ENCODE peak calls at places on chromosomes 13 and 19, in ten cellular contexts. One of them, this sample, is unnamed.

GRCh38 chr19:19134687-19135158 is 3.6 kb downstream of the TMEM161A start:
- DNase-seq in HFFc6: no peak
- DNase-seq in activated naive CD8-positive, alpha-beta T cell treated with anti-CD3 and anti-CD28 coated beads, Interleukin-2, amount 50 U/mL, for 16 hours: peak
- DNase-seq in stimulated activated CD8-positive, alpha-beta memory T cell treated with anti-CD3 and anti-CD28 coated beads, Interleukin-7, amount 100 ng/mL, for 1 hour: no peak
- DNase-seq in activated CD8-positive, alpha-beta memory T cell treated with anti-CD3 and anti-CD28 coated beads for 24 hours: peak
- DNase-seq in tibial artery: no peak
- DNase-seq in cardiac septum: no peak
- DNase-seq in astrocyte: no peak
- DNase-seq in B cell: peak
- DNase-seq in activated CD4-positive, alpha-beta T cell treated with anti-CD3 and anti-CD28 coated beads, Interleukin-2, amount 50 U/mL, for 48 hours: peak
- DNase-seq in this sample: no peak

GRCh38 chr19:1590641-1591397 is 1.8 kb downstream of the MBD3 start:
- DNase-seq in activated naive CD8-positive, alpha-beta T cell treated with anti-CD3 and anti-CD28 coated beads, Interleukin-2, amount 50 U/mL, for 16 hours: no peak
- DNase-seq in tibial artery: no peak
- DNase-seq in activated CD8-positive, alpha-beta memory T cell treated with anti-CD3 and anti-CD28 coated beads for 24 hours: peak
- DNase-seq in cardiac septum: no peak
- DNase-seq in astrocyte: no peak
- DNase-seq in activated CD4-positive, alpha-beta T cell treated with anti-CD3 and anti-CD28 coated beads, Interleukin-2, amount 50 U/mL, for 48 hours: peak
- DNase-seq in B cell: peak
- DNase-seq in HFFc6: no peak
- DNase-seq in stimulated activated CD8-positive, alpha-beta memory T cell treated with anti-CD3 and anti-CD28 coated beads, Interleukin-7, amount 100 ng/mL, for 1 hour: no peak
- DNase-seq in this sample: peak

GRCh38 chr19:49570138-49570856 is 10.1 kb downstream of the NOSIP start:
- DNase-seq in activated CD8-positive, alpha-beta memory T cell treated with anti-CD3 and anti-CD28 coated beads for 24 hours: no peak
- DNase-seq in stimulated activated CD8-positive, alpha-beta memory T cell treated with anti-CD3 and anti-CD28 coated beads, Interleukin-7, amount 100 ng/mL, for 1 hour: no peak
- DNase-seq in HFFc6: peak
- DNase-seq in activated naive CD8-positive, alpha-beta T cell treated with anti-CD3 and anti-CD28 coated beads, Interleukin-2, amount 50 U/mL, for 16 hours: no peak
- DNase-seq in B cell: peak
- DNase-seq in activated CD4-positive, alpha-beta T cell treated with anti-CD3 and anti-CD28 coated beads, Interleukin-2, amount 50 U/mL, for 48 hours: no peak
- DNase-seq in cardiac septum: no peak
- DNase-seq in astrocyte: peak
- DNase-seq in tibial artery: no peak
- DNase-seq in this sample: peak

GRCh38 chr19:12865746-12866415 is 15.4 kb downstream of the DNASE2 start:
- DNase-seq in B cell: no peak
- DNase-seq in cardiac septum: no peak
- DNase-seq in activated naive CD8-positive, alpha-beta T cell treated with anti-CD3 and anti-CD28 coated beads, Interleukin-2, amount 50 U/mL, for 16 hours: no peak
- DNase-seq in tibial artery: no peak
- DNase-seq in stimulated activated CD8-positive, alpha-beta memory T cell treated with anti-CD3 and anti-CD28 coated beads, Interleukin-7, amount 100 ng/mL, for 1 hour: no peak
- DNase-seq in activated CD8-positive, alpha-beta memory T cell treated with anti-CD3 and anti-CD28 coated beads for 24 hours: no peak
- DNase-seq in activated CD4-positive, alpha-beta T cell treated with anti-CD3 and anti-CD28 coated beads, Interleukin-2, amount 50 U/mL, for 48 hours: no peak
- DNase-seq in HFFc6: no peak
- DNase-seq in astrocyte: no peak
- DNase-seq in this sample: no peak

GRCh38 chr19:58055483-58055874 is 3.6 kb upstream of the ZNF135 start:
- DNase-seq in B cell: no peak
- DNase-seq in HFFc6: no peak
- DNase-seq in stimulated activated CD8-positive, alpha-beta memory T cell treated with anti-CD3 and anti-CD28 coated beads, Interleukin-7, amount 100 ng/mL, for 1 hour: no peak
- DNase-seq in cardiac septum: no peak
- DNase-seq in tibial artery: no peak
- DNase-seq in activated CD8-positive, alpha-beta memory T cell treated with anti-CD3 and anti-CD28 coated beads for 24 hours: no peak
- DNase-seq in activated CD4-positive, alpha-beta T cell treated with anti-CD3 and anti-CD28 coated beads, Interleukin-2, amount 50 U/mL, for 48 hours: no peak
- DNase-seq in astrocyte: no peak
- DNase-seq in activated naive CD8-positive, alpha-beta T cell treated with anti-CD3 and anti-CD28 coated beads, Interleukin-2, amount 50 U/mL, for 16 hours: no peak
- DNase-seq in this sample: no peak

GRCh38 chr19:10922638-10923014 is 5.8 kb downstream of the YIPF2 start:
- DNase-seq in HFFc6: no peak
- DNase-seq in stimulated activated CD8-positive, alpha-beta memory T cell treated with anti-CD3 and anti-CD28 coated beads, Interleukin-7, amount 100 ng/mL, for 1 hour: no peak
- DNase-seq in B cell: no peak
- DNase-seq in activated CD8-positive, alpha-beta memory T cell treated with anti-CD3 and anti-CD28 coated beads for 24 hours: no peak
- DNase-seq in astrocyte: no peak
- DNase-seq in activated naive CD8-positive, alpha-beta T cell treated with anti-CD3 and anti-CD28 coated beads, Interleukin-2, amount 50 U/mL, for 16 hours: no peak
- DNase-seq in activated CD4-positive, alpha-beta T cell treated with anti-CD3 and anti-CD28 coated beads, Interleukin-2, amount 50 U/mL, for 48 hours: no peak
- DNase-seq in tibial artery: no peak
- DNase-seq in cardiac septum: no peak
- DNase-seq in this sample: no peak

GRCh38 chr13:112712451-112712881 is 22.6 kb downstream of the ATP11A start:
- DNase-seq in activated naive CD8-positive, alpha-beta T cell treated with anti-CD3 and anti-CD28 coated beads, Interleukin-2, amount 50 U/mL, for 16 hours: no peak
- DNase-seq in stimulated activated CD8-positive, alpha-beta memory T cell treated with anti-CD3 and anti-CD28 coated beads, Interleukin-7, amount 100 ng/mL, for 1 hour: no peak
- DNase-seq in activated CD4-positive, alpha-beta T cell treated with anti-CD3 and anti-CD28 coated beads, Interleukin-2, amount 50 U/mL, for 48 hours: no peak
- DNase-seq in B cell: no peak
- DNase-seq in tibial artery: no peak
- DNase-seq in activated CD8-positive, alpha-beta memory T cell treated with anti-CD3 and anti-CD28 coated beads for 24 hours: no peak
- DNase-seq in astrocyte: no peak
- DNase-seq in cardiac septum: peak
- DNase-seq in HFFc6: no peak
- DNase-seq in this sample: no peak

GRCh38 chr13:58587183-58587582 is 955.6 kb downstream of the PCDH17 start:
- DNase-seq in tibial artery: no peak
- DNase-seq in activated naive CD8-positive, alpha-beta T cell treated with anti-CD3 and anti-CD28 coated beads, Interleukin-2, amount 50 U/mL, for 16 hours: no peak
- DNase-seq in astrocyte: no peak
- DNase-seq in cardiac septum: no peak
- DNase-seq in stimulated activated CD8-positive, alpha-beta memory T cell treated with anti-CD3 and anti-CD28 coated beads, Interleukin-7, amount 100 ng/mL, for 1 hour: no peak
- DNase-seq in B cell: no peak
- DNase-seq in activated CD4-positive, alpha-beta T cell treated with anti-CD3 and anti-CD28 coated beads, Interleukin-2, amount 50 U/mL, for 48 hours: no peak
- DNase-seq in HFFc6: no peak
- DNase-seq in activated CD8-positive, alpha-beta memory T cell treated with anti-CD3 and anti-CD28 coated beads for 24 hours: no peak
- DNase-seq in this sample: no peak

GRCh38 chr19:45125360-45125759 is 32.4 kb downstream of the PPP1R37 start:
- DNase-seq in astrocyte: no peak
- DNase-seq in activated naive CD8-positive, alpha-beta T cell treated with anti-CD3 and anti-CD28 coated beads, Interleukin-2, amount 50 U/mL, for 16 hours: no peak
- DNase-seq in activated CD8-positive, alpha-beta memory T cell treated with anti-CD3 and anti-CD28 coated beads for 24 hours: no peak
- DNase-seq in B cell: no peak
- DNase-seq in HFFc6: no peak
- DNase-seq in tibial artery: no peak
- DNase-seq in cardiac septum: no peak
- DNase-seq in stimulated activated CD8-positive, alpha-beta memory T cell treated with anti-CD3 and anti-CD28 coated beads, Interleukin-7, amount 100 ng/mL, for 1 hour: no peak
- DNase-seq in activated CD4-positive, alpha-beta T cell treated with anti-CD3 and anti-CD28 coated beads, Interleukin-2, amount 50 U/mL, for 48 hours: no peak
- DNase-seq in this sample: no peak

GRCh38 chr13:99203601-99204579 is 3.2 kb downstream of the UBAC2 start:
- DNase-seq in astrocyte: no peak
- DNase-seq in activated CD8-positive, alpha-beta memory T cell treated with anti-CD3 and anti-CD28 coated beads for 24 hours: peak
- DNase-seq in B cell: no peak
- DNase-seq in activated naive CD8-positive, alpha-beta T cell treated with anti-CD3 and anti-CD28 coated beads, Interleukin-2, amount 50 U/mL, for 16 hours: no peak
- DNase-seq in tibial artery: no peak
- DNase-seq in stimulated activated CD8-positive, alpha-beta memory T cell treated with anti-CD3 and anti-CD28 coated beads, Interleukin-7, amount 100 ng/mL, for 1 hour: no peak
- DNase-seq in cardiac septum: no peak
- DNase-seq in HFFc6: no peak
- DNase-seq in activated CD4-positive, alpha-beta T cell treated with anti-CD3 and anti-CD28 coated beads, Interleukin-2, amount 50 U/mL, for 48 hours: no peak
- DNase-seq in this sample: no peak

GRCh38 chr19:47404334-47405196 is 14.8 kb downstream of the MEIS3 start:
- DNase-seq in HFFc6: no peak
- DNase-seq in stimulated activated CD8-positive, alpha-beta memory T cell treated with anti-CD3 and anti-CD28 coated beads, Interleukin-7, amount 100 ng/mL, for 1 hour: no peak
- DNase-seq in activated CD4-positive, alpha-beta T cell treated with anti-CD3 and anti-CD28 coated beads, Interleukin-2, amount 50 U/mL, for 48 hours: no peak
- DNase-seq in astrocyte: no peak
- DNase-seq in activated naive CD8-positive, alpha-beta T cell treated with anti-CD3 and anti-CD28 coated beads, Interleukin-2, amount 50 U/mL, for 16 hours: no peak
- DNase-seq in activated CD8-positive, alpha-beta memory T cell treated with anti-CD3 and anti-CD28 coated beads for 24 hours: no peak
- DNase-seq in cardiac septum: no peak
- DNase-seq in B cell: no peak
- DNase-seq in tibial artery: no peak
- DNase-seq in this sample: no peak

GRCh38 chr13:113192902-113193301 is 15.6 kb downstream of the PCID2 start:
- DNase-seq in astrocyte: peak
- DNase-seq in activated CD8-positive, alpha-beta memory T cell treated with anti-CD3 and anti-CD28 coated beads for 24 hours: no peak
- DNase-seq in stimulated activated CD8-positive, alpha-beta memory T cell treated with anti-CD3 and anti-CD28 coated beads, Interleukin-7, amount 100 ng/mL, for 1 hour: no peak
- DNase-seq in activated naive CD8-positive, alpha-beta T cell treated with anti-CD3 and anti-CD28 coated beads, Interleukin-2, amount 50 U/mL, for 16 hours: no peak
- DNase-seq in HFFc6: peak
- DNase-seq in activated CD4-positive, alpha-beta T cell treated with anti-CD3 and anti-CD28 coated beads, Interleukin-2, amount 50 U/mL, for 48 hours: no peak
- DNase-seq in B cell: no peak
- DNase-seq in tibial artery: no peak
- DNase-seq in cardiac septum: no peak
- DNase-seq in this sample: peak

GRCh38 chr19:46862974-46863632 is 2.3 kb downstream of the ARHGAP35 start:
- DNase-seq in B cell: no peak
- DNase-seq in tibial artery: no peak
- DNase-seq in activated naive CD8-positive, alpha-beta T cell treated with anti-CD3 and anti-CD28 coated beads, Interleukin-2, amount 50 U/mL, for 16 hours: no peak
- DNase-seq in stimulated activated CD8-positive, alpha-beta memory T cell treated with anti-CD3 and anti-CD28 coated beads, Interleukin-7, amount 100 ng/mL, for 1 hour: no peak
- DNase-seq in astrocyte: no peak
- DNase-seq in activated CD8-positive, alpha-beta memory T cell treated with anti-CD3 and anti-CD28 coated beads for 24 hours: no peak
- DNase-seq in activated CD4-positive, alpha-beta T cell treated with anti-CD3 and anti-CD28 coated beads, Interleukin-2, amount 50 U/mL, for 48 hours: no peak
- DNase-seq in cardiac septum: no peak
- DNase-seq in HFFc6: no peak
- DNase-seq in this sample: peak

GRCh38 chr19:50896591-50897190 is 14.5 kb downstream of the KLK4 start:
- DNase-seq in stimulated activated CD8-positive, alpha-beta memory T cell treated with anti-CD3 and anti-CD28 coated beads, Interleukin-7, amount 100 ng/mL, for 1 hour: no peak
- DNase-seq in tibial artery: peak
- DNase-seq in activated CD4-positive, alpha-beta T cell treated with anti-CD3 and anti-CD28 coated beads, Interleukin-2, amount 50 U/mL, for 48 hours: no peak
- DNase-seq in B cell: peak
- DNase-seq in astrocyte: peak
- DNase-seq in activated naive CD8-positive, alpha-beta T cell treated with anti-CD3 and anti-CD28 coated beads, Interleukin-2, amount 50 U/mL, for 16 hours: no peak
- DNase-seq in HFFc6: peak
- DNase-seq in activated CD8-positive, alpha-beta memory T cell treated with anti-CD3 and anti-CD28 coated beads for 24 hours: no peak
- DNase-seq in cardiac septum: no peak
- DNase-seq in this sample: no peak

GRCh38 chr19:55115446-55116065 is 1.9 kb downstream of the PPP1R12C start:
- DNase-seq in activated CD8-positive, alpha-beta memory T cell treated with anti-CD3 and anti-CD28 coated beads for 24 hours: no peak
- DNase-seq in activated CD4-positive, alpha-beta T cell treated with anti-CD3 and anti-CD28 coated beads, Interleukin-2, amount 50 U/mL, for 48 hours: no peak
- DNase-seq in tibial artery: no peak
- DNase-seq in activated naive CD8-positive, alpha-beta T cell treated with anti-CD3 and anti-CD28 coated beads, Interleukin-2, amount 50 U/mL, for 16 hours: no peak
- DNase-seq in B cell: peak
- DNase-seq in astrocyte: peak
- DNase-seq in stimulated activated CD8-positive, alpha-beta memory T cell treated with anti-CD3 and anti-CD28 coated beads, Interleukin-7, amount 100 ng/mL, for 1 hour: no peak
- DNase-seq in cardiac septum: no peak
- DNase-seq in HFFc6: peak
- DNase-seq in this sample: no peak

GRCh38 chr19:19185853-19186728 is 5.9 kb downstream of the BORCS8 start:
- DNase-seq in B cell: peak
- DNase-seq in activated naive CD8-positive, alpha-beta T cell treated with anti-CD3 and anti-CD28 coated beads, Interleukin-2, amount 50 U/mL, for 16 hours: peak
- DNase-seq in astrocyte: peak
- DNase-seq in cardiac septum: no peak
- DNase-seq in HFFc6: peak
- DNase-seq in activated CD8-positive, alpha-beta memory T cell treated with anti-CD3 and anti-CD28 coated beads for 24 hours: peak
- DNase-seq in stimulated activated CD8-positive, alpha-beta memory T cell treated with anti-CD3 and anti-CD28 coated beads, Interleukin-7, amount 100 ng/mL, for 1 hour: peak
- DNase-seq in tibial artery: no peak
- DNase-seq in activated CD4-positive, alpha-beta T cell treated with anti-CD3 and anti-CD28 coated beads, Interleukin-2, amount 50 U/mL, for 48 hours: peak
- DNase-seq in this sample: peak

GRCh38 chr19:30314805-30315155 is 57.4 kb upstream of the ZNF536 start:
- DNase-seq in activated CD4-positive, alpha-beta T cell treated with anti-CD3 and anti-CD28 coated beads, Interleukin-2, amount 50 U/mL, for 48 hours: no peak
- DNase-seq in HFFc6: no peak
- DNase-seq in tibial artery: no peak
- DNase-seq in activated naive CD8-positive, alpha-beta T cell treated with anti-CD3 and anti-CD28 coated beads, Interleukin-2, amount 50 U/mL, for 16 hours: no peak
- DNase-seq in activated CD8-positive, alpha-beta memory T cell treated with anti-CD3 and anti-CD28 coated beads for 24 hours: no peak
- DNase-seq in cardiac septum: no peak
- DNase-seq in stimulated activated CD8-positive, alpha-beta memory T cell treated with anti-CD3 and anti-CD28 coated beads, Interleukin-7, amount 100 ng/mL, for 1 hour: no peak
- DNase-seq in B cell: no peak
- DNase-seq in astrocyte: no peak
- DNase-seq in this sample: no peak

GRCh38 chr13:24528816-24529398 is 16.3 kb upstream of the PARP4 start:
- DNase-seq in cardiac septum: no peak
- DNase-seq in tibial artery: no peak
- DNase-seq in activated naive CD8-positive, alpha-beta T cell treated with anti-CD3 and anti-CD28 coated beads, Interleukin-2, amount 50 U/mL, for 16 hours: no peak
- DNase-seq in activated CD8-positive, alpha-beta memory T cell treated with anti-CD3 and anti-CD28 coated beads for 24 hours: no peak
- DNase-seq in B cell: no peak
- DNase-seq in astrocyte: no peak
- DNase-seq in HFFc6: no peak
- DNase-seq in activated CD4-positive, alpha-beta T cell treated with anti-CD3 and anti-CD28 coated beads, Interleukin-2, amount 50 U/mL, for 48 hours: no peak
- DNase-seq in stimulated activated CD8-positive, alpha-beta memory T cell treated with anti-CD3 and anti-CD28 coated beads, Interleukin-7, amount 100 ng/mL, for 1 hour: no peak
- DNase-seq in this sample: no peak

GRCh38 chr13:99310382-99311031 is 3.3 kb upstream of the GPR183 start:
- DNase-seq in tibial artery: no peak
- DNase-seq in cardiac septum: no peak
- DNase-seq in HFFc6: peak
- DNase-seq in activated CD4-positive, alpha-beta T cell treated with anti-CD3 and anti-CD28 coated beads, Interleukin-2, amount 50 U/mL, for 48 hours: no peak
- DNase-seq in activated CD8-positive, alpha-beta memory T cell treated with anti-CD3 and anti-CD28 coated beads for 24 hours: no peak
- DNase-seq in activated naive CD8-positive, alpha-beta T cell treated with anti-CD3 and anti-CD28 coated beads, Interleukin-2, amount 50 U/mL, for 16 hours: no peak
- DNase-seq in stimulated activated CD8-positive, alpha-beta memory T cell treated with anti-CD3 and anti-CD28 coated beads, Interleukin-7, amount 100 ng/mL, for 1 hour: no peak
- DNase-seq in astrocyte: peak
- DNase-seq in B cell: no peak
- DNase-seq in this sample: peak

GRCh38 chr19:41870401-41870873 is 6.6 kb upstream of the CD79A start:
- DNase-seq in tibial artery: no peak
- DNase-seq in cardiac septum: no peak
- DNase-seq in stimulated activated CD8-positive, alpha-beta memory T cell treated with anti-CD3 and anti-CD28 coated beads, Interleukin-7, amount 100 ng/mL, for 1 hour: no peak
- DNase-seq in HFFc6: peak
- DNase-seq in activated CD4-positive, alpha-beta T cell treated with anti-CD3 and anti-CD28 coated beads, Interleukin-2, amount 50 U/mL, for 48 hours: no peak
- DNase-seq in astrocyte: peak
- DNase-seq in activated CD8-positive, alpha-beta memory T cell treated with anti-CD3 and anti-CD28 coated beads for 24 hours: peak
- DNase-seq in activated naive CD8-positive, alpha-beta T cell treated with anti-CD3 and anti-CD28 coated beads, Interleukin-2, amount 50 U/mL, for 16 hours: no peak
- DNase-seq in B cell: no peak
- DNase-seq in this sample: peak

GRCh38 chr13:76759877-76760276 is 126.3 kb downstream of the KCTD12 start:
- DNase-seq in tibial artery: no peak
- DNase-seq in cardiac septum: no peak
- DNase-seq in B cell: no peak
- DNase-seq in HFFc6: no peak
- DNase-seq in activated naive CD8-positive, alpha-beta T cell treated with anti-CD3 and anti-CD28 coated beads, Interleukin-2, amount 50 U/mL, for 16 hours: no peak
- DNase-seq in stimulated activated CD8-positive, alpha-beta memory T cell treated with anti-CD3 and anti-CD28 coated beads, Interleukin-7, amount 100 ng/mL, for 1 hour: no peak
- DNase-seq in astrocyte: peak
- DNase-seq in activated CD8-positive, alpha-beta memory T cell treated with anti-CD3 and anti-CD28 coated beads for 24 hours: no peak
- DNase-seq in activated CD4-positive, alpha-beta T cell treated with anti-CD3 and anti-CD28 coated beads, Interleukin-2, amount 50 U/mL, for 48 hours: no peak
- DNase-seq in this sample: peak

GRCh38 chr13:98657506-98658085 is 80.7 kb upstream of the STK24 start:
- DNase-seq in tibial artery: no peak
- DNase-seq in activated naive CD8-positive, alpha-beta T cell treated with anti-CD3 and anti-CD28 coated beads, Interleukin-2, amount 50 U/mL, for 16 hours: no peak
- DNase-seq in HFFc6: peak
- DNase-seq in activated CD4-positive, alpha-beta T cell treated with anti-CD3 and anti-CD28 coated beads, Interleukin-2, amount 50 U/mL, for 48 hours: no peak
- DNase-seq in astrocyte: no peak
- DNase-seq in cardiac septum: no peak
- DNase-seq in stimulated activated CD8-positive, alpha-beta memory T cell treated with anti-CD3 and anti-CD28 coated beads, Interleukin-7, amount 100 ng/mL, for 1 hour: no peak
- DNase-seq in activated CD8-positive, alpha-beta memory T cell treated with anti-CD3 and anti-CD28 coated beads for 24 hours: no peak
- DNase-seq in B cell: no peak
- DNase-seq in this sample: no peak

GRCh38 chr13:101998129-101998528 is 403.7 kb downstream of the FGF14 start:
- DNase-seq in stimulated activated CD8-positive, alpha-beta memory T cell treated with anti-CD3 and anti-CD28 coated beads, Interleukin-7, amount 100 ng/mL, for 1 hour: no peak
- DNase-seq in activated naive CD8-positive, alpha-beta T cell treated with anti-CD3 and anti-CD28 coated beads, Interleukin-2, amount 50 U/mL, for 16 hours: no peak
- DNase-seq in B cell: no peak
- DNase-seq in activated CD4-positive, alpha-beta T cell treated with anti-CD3 and anti-CD28 coated beads, Interleukin-2, amount 50 U/mL, for 48 hours: no peak
- DNase-seq in astrocyte: no peak
- DNase-seq in tibial artery: no peak
- DNase-seq in cardiac septum: no peak
- DNase-seq in HFFc6: no peak
- DNase-seq in activated CD8-positive, alpha-beta memory T cell treated with anti-CD3 and anti-CD28 coated beads for 24 hours: no peak
- DNase-seq in this sample: no peak

GRCh38 chr13:106376411-106377112 is 158.9 kb downstream of the EFNB2 start:
- DNase-seq in cardiac septum: no peak
- DNase-seq in HFFc6: peak
- DNase-seq in stimulated activated CD8-positive, alpha-beta memory T cell treated with anti-CD3 and anti-CD28 coated beads, Interleukin-7, amount 100 ng/mL, for 1 hour: no peak
- DNase-seq in activated CD8-positive, alpha-beta memory T cell treated with anti-CD3 and anti-CD28 coated beads for 24 hours: no peak
- DNase-seq in activated naive CD8-positive, alpha-beta T cell treated with anti-CD3 and anti-CD28 coated beads, Interleukin-2, amount 50 U/mL, for 16 hours: no peak
- DNase-seq in tibial artery: no peak
- DNase-seq in astrocyte: peak
- DNase-seq in B cell: no peak
- DNase-seq in activated CD4-positive, alpha-beta T cell treated with anti-CD3 and anti-CD28 coated beads, Interleukin-2, amount 50 U/mL, for 48 hours: no peak
- DNase-seq in this sample: no peak

GRCh38 chr13:39875583-39875982 is 220.1 kb downstream of the COG6 start:
- DNase-seq in astrocyte: no peak
- DNase-seq in activated naive CD8-positive, alpha-beta T cell treated with anti-CD3 and anti-CD28 coated beads, Interleukin-2, amount 50 U/mL, for 16 hours: no peak
- DNase-seq in B cell: no peak
- DNase-seq in tibial artery: no peak
- DNase-seq in cardiac septum: no peak
- DNase-seq in HFFc6: no peak
- DNase-seq in stimulated activated CD8-positive, alpha-beta memory T cell treated with anti-CD3 and anti-CD28 coated beads, Interleukin-7, amount 100 ng/mL, for 1 hour: no peak
- DNase-seq in activated CD4-positive, alpha-beta T cell treated with anti-CD3 and anti-CD28 coated beads, Interleukin-2, amount 50 U/mL, for 48 hours: no peak
- DNase-seq in activated CD8-positive, alpha-beta memory T cell treated with anti-CD3 and anti-CD28 coated beads for 24 hours: no peak
- DNase-seq in this sample: no peak

GRCh38 chr19:50266896-50267295 is 62.3 kb downstream of the KCNC3 start:
- DNase-seq in activated naive CD8-positive, alpha-beta T cell treated with anti-CD3 and anti-CD28 coated beads, Interleukin-2, amount 50 U/mL, for 16 hours: no peak
- DNase-seq in activated CD8-positive, alpha-beta memory T cell treated with anti-CD3 and anti-CD28 coated beads for 24 hours: peak
- DNase-seq in HFFc6: no peak
- DNase-seq in stimulated activated CD8-positive, alpha-beta memory T cell treated with anti-CD3 and anti-CD28 coated beads, Interleukin-7, amount 100 ng/mL, for 1 hour: no peak
- DNase-seq in tibial artery: no peak
- DNase-seq in B cell: peak
- DNase-seq in cardiac septum: no peak
- DNase-seq in astrocyte: no peak
- DNase-seq in activated CD4-positive, alpha-beta T cell treated with anti-CD3 and anti-CD28 coated beads, Interleukin-2, amount 50 U/mL, for 48 hours: peak
- DNase-seq in this sample: no peak

GRCh38 chr13:28548468-28548867 is 53.5 kb upstream of the FLT1 start:
- DNase-seq in tibial artery: no peak
- DNase-seq in activated CD4-positive, alpha-beta T cell treated with anti-CD3 and anti-CD28 coated beads, Interleukin-2, amount 50 U/mL, for 48 hours: no peak
- DNase-seq in activated naive CD8-positive, alpha-beta T cell treated with anti-CD3 and anti-CD28 coated beads, Interleukin-2, amount 50 U/mL, for 16 hours: no peak
- DNase-seq in HFFc6: no peak
- DNase-seq in activated CD8-positive, alpha-beta memory T cell treated with anti-CD3 and anti-CD28 coated beads for 24 hours: no peak
- DNase-seq in stimulated activated CD8-positive, alpha-beta memory T cell treated with anti-CD3 and anti-CD28 coated beads, Interleukin-7, amount 100 ng/mL, for 1 hour: no peak
- DNase-seq in astrocyte: no peak
- DNase-seq in cardiac septum: no peak
- DNase-seq in B cell: no peak
- DNase-seq in this sample: no peak

GRCh38 chr13:111460548-111461444 is 140.4 kb downstream of the TEX29 start:
- DNase-seq in activated CD4-positive, alpha-beta T cell treated with anti-CD3 and anti-CD28 coated beads, Interleukin-2, amount 50 U/mL, for 48 hours: no peak
- DNase-seq in tibial artery: no peak
- DNase-seq in cardiac septum: no peak
- DNase-seq in activated CD8-positive, alpha-beta memory T cell treated with anti-CD3 and anti-CD28 coated beads for 24 hours: peak
- DNase-seq in B cell: no peak
- DNase-seq in stimulated activated CD8-positive, alpha-beta memory T cell treated with anti-CD3 and anti-CD28 coated beads, Interleukin-7, amount 100 ng/mL, for 1 hour: no peak
- DNase-seq in astrocyte: peak
- DNase-seq in activated naive CD8-positive, alpha-beta T cell treated with anti-CD3 and anti-CD28 coated beads, Interleukin-2, amount 50 U/mL, for 16 hours: no peak
- DNase-seq in HFFc6: peak
- DNase-seq in this sample: peak

This sample was measured in cardiac muscle cell.